ENCODE peak calls at places on chromosome 2, in eight cellular contexts. A is cardiac muscle cell, Y is neuronal stem cell, F is AG04450, Z is fibroblast of lung, V is lower lobe of right lung, G is adrenal gland, N is aorta. R is an unnamed sample.

GRCh38 chr2:111122631-111123421 is 2.1 kb downstream of the BCL2L11 start:
- DNase-seq in A (peak), Y (peak), F (peak), Z (peak), V (peak), G (peak), N (peak), R (no peak)

GRCh38 chr2:109690822-109691541 is 76.8 kb downstream of the SOWAHC start:
- DNase-seq in A (no peak), Y (no peak), F (no peak), Z (peak), V (no peak), G (peak), N (peak), R (no peak)

GRCh38 chr2:237025090-237025865 is 60.4 kb upstream of the COPS8 start:
- DNase-seq in A (no peak), Y (no peak), F (peak), Z (peak), V (peak), G (peak), N (no peak), R (peak)

GRCh38 chr2:214117054-214117453 is 293.8 kb upstream of the VWC2L start:
- DNase-seq in A (no peak), Y (no peak), F (no peak), Z (no peak), V (no peak), G (no peak), N (no peak), R (no peak)

GRCh38 chr2:47559079-47559684 is 156.2 kb downstream of the MSH2 start:
- DNase-seq in A (no peak), Y (no peak), F (no peak), Z (no peak), V (no peak), G (no peak), N (no peak), R (peak)

GRCh38 chr2:176582990-176583481 is 313.8 kb downstream of the MTX2 start:
- DNase-seq in A (no peak), Y (no peak), F (peak), Z (peak), V (no peak), G (peak), N (peak), R (peak)

GRCh38 chr2:196640031-196640548 is 575 bp downstream of the CCDC150 start:
- DNase-seq in A (peak), Y (no peak), F (no peak), Z (no peak), V (no peak), G (no peak), N (no peak), R (no peak)

GRCh38 chr2:50125230-50125629 is 906.7 kb downstream of the NRXN1 start:
- DNase-seq in A (no peak), Y (no peak), F (no peak), Z (no peak), V (no peak), G (no peak), N (no peak), R (no peak)

GRCh38 chr2:174840436-174840835 is 76.2 kb upstream of the CHRNA1 start:
- DNase-seq in A (no peak), Y (no peak), F (peak), Z (peak), V (no peak), G (no peak), N (no peak), R (no peak)

GRCh38 chr2:2045191-2045590 is 285.9 kb downstream of the MYT1L start:
- DNase-seq in A (no peak), Y (no peak), F (no peak), Z (no peak), V (no peak), G (no peak), N (no peak), R (no peak)

GRCh38 chr2:133130548-133131246 is 437.6 kb downstream of the NCKAP5 start:
- DNase-seq in A (no peak), Y (no peak), F (no peak), Z (no peak), V (no peak), G (no peak), N (no peak), R (no peak)

GRCh38 chr2:100046961-100047950 is 95.1 kb downstream of the AFF3 start:
- DNase-seq in A (no peak), Y (no peak), F (no peak), Z (peak), V (no peak), G (no peak), N (no peak), R (no peak)

GRCh38 chr2:177852389-177852788 is 220.2 kb downstream of the PDE11A start:
- DNase-seq in A (no peak), Y (peak), F (no peak), Z (no peak), V (no peak), G (no peak), N (no peak), R (no peak)

GRCh38 chr2:97979894-97980293 is 15.9 kb downstream of the TMEM131 start:
- DNase-seq in A (no peak), Y (no peak), F (no peak), Z (no peak), V (no peak), G (no peak), N (no peak), R (no peak)

GRCh38 chr2:108640731-108641130 is 78.6 kb upstream of the RANBP2 start:
- DNase-seq in A (no peak), Y (no peak), F (peak), Z (peak), V (no peak), G (no peak), N (no peak), R (no peak)

GRCh38 chr2:239564587-239564986 is 163.8 kb upstream of the HDAC4 start:
- DNase-seq in A (no peak), Y (no peak), F (no peak), Z (no peak), V (no peak), G (no peak), N (no peak), R (no peak)
- H3K4me3 ChIP-seq in A (no peak), Y (no peak), F (no peak), Z (no peak), V (no peak), G (no peak), N (no peak), R (no peak)

GRCh38 chr2:192005214-192005613 is 158.3 kb upstream of the CAVIN2 start:
- DNase-seq in A (no peak), Y (no peak), F (no peak), Z (no peak), V (no peak), G (no peak), N (no peak), R (no peak)

GRCh38 chr2:192002418-192002817 is 155.5 kb upstream of the CAVIN2 start:
- DNase-seq in A (no peak), Y (no peak), F (no peak), Z (no peak), V (no peak), G (no peak), N (no peak), R (no peak)

GRCh38 chr2:192000196-192000990 is 153.5 kb upstream of the CAVIN2 start:
- DNase-seq in A (no peak), Y (no peak), F (no peak), Z (no peak), V (no peak), G (no peak), N (no peak), R (no peak)

GRCh38 chr2:192007819-192008218 is 160.9 kb upstream of the CAVIN2 start:
- DNase-seq in A (peak), Y (no peak), F (no peak), Z (peak), V (no peak), G (no peak), N (no peak), R (no peak)

GRCh38 chr2:192004188-192004963 is 157.5 kb upstream of the CAVIN2 start:
- DNase-seq in A (no peak), Y (no peak), F (no peak), Z (no peak), V (no peak), G (no peak), N (no peak), R (no peak)
- H3K4me3 ChIP-seq in A (no peak), Y (no peak), F (no peak), Z (no peak), V (no peak), G (no peak), N (no peak), R (no peak)

GRCh38 chr2:204550738-204551137 is 5.5 kb downstream of the PARD3B start:
- DNase-seq in A (no peak), Y (no peak), F (peak), Z (peak), V (no peak), G (no peak), N (no peak), R (no peak)
- H3K4me3 ChIP-seq in A (no peak), Y (no peak), F (no peak), Z (no peak), V (no peak), G (no peak), N (no peak), R (no peak)

DNA sequence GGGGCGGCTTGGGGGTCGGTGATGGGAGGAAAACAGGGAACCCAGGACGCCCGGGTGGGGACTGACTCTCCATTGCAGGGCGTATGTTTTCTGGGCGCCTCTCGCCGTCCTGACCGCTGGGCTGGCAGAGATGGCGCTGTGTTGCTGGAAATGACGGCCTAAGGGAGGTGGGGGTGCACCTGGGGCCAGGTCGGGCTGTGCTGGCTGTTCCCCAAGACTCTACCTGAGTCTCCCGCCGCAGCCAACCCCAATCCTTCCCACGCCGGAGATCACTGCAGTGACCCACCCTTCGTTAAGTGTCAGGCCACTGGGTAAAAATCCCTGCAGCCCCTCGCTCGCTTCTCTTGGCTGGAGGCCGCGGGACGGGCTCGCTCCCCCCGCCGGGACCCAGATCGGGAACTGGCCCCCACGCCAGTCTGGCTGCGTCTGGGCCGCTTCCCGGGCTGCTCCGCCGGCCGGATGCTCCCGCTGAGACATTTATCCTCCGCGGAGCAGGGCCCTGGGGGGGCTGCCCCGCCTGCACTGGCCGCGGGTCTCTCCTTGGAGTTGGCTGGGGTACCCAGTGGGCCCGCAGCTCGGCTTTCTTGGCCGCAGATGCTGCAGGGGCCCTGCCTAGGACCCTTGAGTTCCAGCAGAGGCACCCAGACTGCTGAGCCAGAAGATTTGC is 7.8 kb upstream of the ARMC9 start:
- DNase-seq in A (no peak), Y (no peak), F (no peak), Z (peak), V (peak), G (peak), N (peak), R (no peak)
- H3K4me3 ChIP-seq in A (no peak), Y (no peak), F (no peak), Z (no peak), V (peak), G (peak), N (peak), R (no peak)

GRCh38 chr2:71336384-71336783 is 4.8 kb downstream of the ZNF638 start:
- DNase-seq in A (no peak), Y (no peak), F (no peak), Z (no peak), V (no peak), G (no peak), N (no peak), R (no peak)

GRCh38 chr2:71330585-71331330 is 824 bp upstream of the ZNF638 start:
- DNase-seq in A (no peak), Y (no peak), F (no peak), Z (no peak), V (no peak), G (no peak), N (no peak), R (no peak)

GRCh38 chr2:71331581-71332412 is at the start of gene ZNF638:
- DNase-seq in A (peak), Y (peak), F (peak), Z (peak), V (peak), G (peak), N (peak), R (peak)

GRCh38 chr2:71332413-71332866 is 858 bp downstream of the ZNF638 start:
- DNase-seq in A (no peak), Y (no peak), F (no peak), Z (no peak), V (no peak), G (no peak), N (no peak), R (no peak)

GRCh38 chr2:71333619-71334018 is 2.0 kb downstream of the ZNF638 start:
- DNase-seq in A (no peak), Y (no peak), F (no peak), Z (no peak), V (no peak), G (no peak), N (no peak), R (no peak)
- H3K4me3 ChIP-seq in A (peak), Y (no peak), F (peak), Z (peak), V (peak), G (peak), N (peak), R (peak)

GRCh38 chr2:185069107-185069506 is 470.8 kb downstream of the ZNF804A start:
- DNase-seq in A (no peak), Y (no peak), F (no peak), Z (no peak), V (no peak), G (no peak), N (no peak), R (no peak)
- H3K4me3 ChIP-seq in A (no peak), Y (no peak), F (no peak), Z (no peak), V (no peak), G (no peak), N (no peak), R (no peak)

GRCh38 chr2:188785515-188785914 is 188.7 kb upstream of the COL3A1 start:
- DNase-seq in A (no peak), Y (no peak), F (no peak), Z (no peak), V (no peak), G (no peak), N (no peak), R (no peak)
- H3K4me3 ChIP-seq in A (no peak), Y (no peak), F (no peak), Z (no peak), V (no peak), G (no peak), N (no peak), R (no peak)